ENCODE peak calls at places on chromosomes 11 and 22, in nine cellular contexts. One of them, this sample, is unnamed.

GRCh38 chr11:68934321-68934645 is 30.6 kb downstream of the IGHMBP2 start:
- DNase-seq in HEK293T: no peak
- DNase-seq in brain microvascular endothelial cell: no peak
- DNase-seq in iPS DF 19.7: no peak
- DNase-seq in GM03348: no peak
- DNase-seq in GM13976: peak
- DNase-seq in fibroblast of the conjunctiva: no peak
- DNase-seq in stimulated activated CD8-positive, alpha-beta memory T cell treated with anti-CD3 and anti-CD28 coated beads, Interleukin-2, amount 100 ng/mL, for 1 hour: no peak
- DNase-seq in heart right ventricle: no peak
- DNase-seq in this sample: no peak

GRCh38 chr11:60988658-60989057 is 17.2 kb downstream of the CD6 start:
- DNase-seq in HEK293T: no peak
- DNase-seq in GM13976: no peak
- DNase-seq in iPS DF 19.7: no peak
- DNase-seq in GM03348: no peak
- DNase-seq in fibroblast of the conjunctiva: no peak
- DNase-seq in stimulated activated CD8-positive, alpha-beta memory T cell treated with anti-CD3 and anti-CD28 coated beads, Interleukin-2, amount 100 ng/mL, for 1 hour: no peak
- DNase-seq in brain microvascular endothelial cell: no peak
- DNase-seq in heart right ventricle: no peak
- DNase-seq in this sample: no peak

GRCh38 chr22:39494471-39495120 is 7.5 kb upstream of the MIEF1 start:
- DNase-seq in GM13976: no peak
- DNase-seq in HEK293T: no peak
- DNase-seq in GM03348: no peak
- DNase-seq in heart right ventricle: no peak
- DNase-seq in fibroblast of the conjunctiva: no peak
- DNase-seq in iPS DF 19.7: no peak
- DNase-seq in brain microvascular endothelial cell: no peak
- DNase-seq in stimulated activated CD8-positive, alpha-beta memory T cell treated with anti-CD3 and anti-CD28 coated beads, Interleukin-2, amount 100 ng/mL, for 1 hour: no peak
- DNase-seq in this sample: no peak

GRCh38 chr11:12496181-12497025 is 119.0 kb downstream of the PARVA start:
- DNase-seq in iPS DF 19.7: no peak
- DNase-seq in brain microvascular endothelial cell: no peak
- DNase-seq in stimulated activated CD8-positive, alpha-beta memory T cell treated with anti-CD3 and anti-CD28 coated beads, Interleukin-2, amount 100 ng/mL, for 1 hour: no peak
- DNase-seq in GM13976: no peak
- DNase-seq in fibroblast of the conjunctiva: no peak
- DNase-seq in GM03348: no peak
- DNase-seq in HEK293T: no peak
- DNase-seq in heart right ventricle: no peak
- DNase-seq in this sample: no peak

GRCh38 chr11:111770581-111771134 is 4.5 kb upstream of the PPP2R1B start:
- DNase-seq in GM03348: no peak
- DNase-seq in heart right ventricle: no peak
- DNase-seq in fibroblast of the conjunctiva: no peak
- DNase-seq in HEK293T: no peak
- DNase-seq in stimulated activated CD8-positive, alpha-beta memory T cell treated with anti-CD3 and anti-CD28 coated beads, Interleukin-2, amount 100 ng/mL, for 1 hour: no peak
- DNase-seq in GM13976: no peak
- DNase-seq in iPS DF 19.7: no peak
- DNase-seq in brain microvascular endothelial cell: no peak
- DNase-seq in this sample: no peak

GRCh38 chr11:19232910-19233503 is 7.7 kb downstream of the E2F8 start:
- DNase-seq in heart right ventricle: no peak
- DNase-seq in iPS DF 19.7: no peak
- DNase-seq in brain microvascular endothelial cell: peak
- DNase-seq in fibroblast of the conjunctiva: peak
- DNase-seq in GM03348: peak
- DNase-seq in HEK293T: no peak
- DNase-seq in GM13976: no peak
- DNase-seq in stimulated activated CD8-positive, alpha-beta memory T cell treated with anti-CD3 and anti-CD28 coated beads, Interleukin-2, amount 100 ng/mL, for 1 hour: no peak
- DNase-seq in this sample: peak

GRCh38 chr11:1435820-1436467 is 46.2 kb downstream of the BRSK2 start:
- DNase-seq in GM03348: no peak
- DNase-seq in HEK293T: peak
- DNase-seq in stimulated activated CD8-positive, alpha-beta memory T cell treated with anti-CD3 and anti-CD28 coated beads, Interleukin-2, amount 100 ng/mL, for 1 hour: no peak
- DNase-seq in brain microvascular endothelial cell: no peak
- DNase-seq in iPS DF 19.7: no peak
- DNase-seq in GM13976: no peak
- DNase-seq in fibroblast of the conjunctiva: no peak
- DNase-seq in heart right ventricle: no peak
- DNase-seq in this sample: no peak

GRCh38 chr11:14331476-14332136 is 27.4 kb downstream of the RRAS2 start:
- DNase-seq in heart right ventricle: no peak
- DNase-seq in fibroblast of the conjunctiva: no peak
- DNase-seq in GM03348: no peak
- DNase-seq in brain microvascular endothelial cell: no peak
- DNase-seq in stimulated activated CD8-positive, alpha-beta memory T cell treated with anti-CD3 and anti-CD28 coated beads, Interleukin-2, amount 100 ng/mL, for 1 hour: no peak
- DNase-seq in HEK293T: no peak
- DNase-seq in iPS DF 19.7: no peak
- DNase-seq in GM13976: no peak
- DNase-seq in this sample: no peak

GRCh38 chr11:77287615-77288273 is 13.7 kb downstream of the GDPD4 start:
- DNase-seq in HEK293T: no peak
- DNase-seq in heart right ventricle: no peak
- DNase-seq in iPS DF 19.7: no peak
- DNase-seq in stimulated activated CD8-positive, alpha-beta memory T cell treated with anti-CD3 and anti-CD28 coated beads, Interleukin-2, amount 100 ng/mL, for 1 hour: no peak
- DNase-seq in GM03348: peak
- DNase-seq in brain microvascular endothelial cell: peak
- DNase-seq in GM13976: no peak
- DNase-seq in fibroblast of the conjunctiva: peak
- DNase-seq in this sample: peak

GRCh38 chr11:3854660-3854976 is 846 bp upstream of the STIM1 start:
- DNase-seq in iPS DF 19.7: no peak
- DNase-seq in GM03348: no peak
- DNase-seq in fibroblast of the conjunctiva: no peak
- DNase-seq in GM13976: no peak
- DNase-seq in heart right ventricle: no peak
- DNase-seq in brain microvascular endothelial cell: no peak
- DNase-seq in HEK293T: no peak
- DNase-seq in stimulated activated CD8-positive, alpha-beta memory T cell treated with anti-CD3 and anti-CD28 coated beads, Interleukin-2, amount 100 ng/mL, for 1 hour: no peak
- DNase-seq in this sample: no peak

GRCh38 chr11:35126000-35126878 is 12.7 kb upstream of the CD44 start:
- DNase-seq in stimulated activated CD8-positive, alpha-beta memory T cell treated with anti-CD3 and anti-CD28 coated beads, Interleukin-2, amount 100 ng/mL, for 1 hour: no peak
- DNase-seq in iPS DF 19.7: no peak
- DNase-seq in heart right ventricle: no peak
- DNase-seq in GM03348: no peak
- DNase-seq in fibroblast of the conjunctiva: no peak
- DNase-seq in brain microvascular endothelial cell: no peak
- DNase-seq in GM13976: peak
- DNase-seq in HEK293T: no peak
- DNase-seq in this sample: no peak

GRCh38 chr11:66745356-66746235 is 16.6 kb upstream of the SPTBN2 start:
- DNase-seq in stimulated activated CD8-positive, alpha-beta memory T cell treated with anti-CD3 and anti-CD28 coated beads, Interleukin-2, amount 100 ng/mL, for 1 hour: peak
- DNase-seq in fibroblast of the conjunctiva: no peak
- DNase-seq in brain microvascular endothelial cell: no peak
- DNase-seq in GM13976: peak
- DNase-seq in heart right ventricle: peak
- DNase-seq in GM03348: peak
- DNase-seq in HEK293T: no peak
- DNase-seq in iPS DF 19.7: no peak
- DNase-seq in this sample: peak

This sample was measured in adipocyte.